ENCODE peak calls at places on chromosomes 3 and 15, in five cellular contexts. Q, W, Z, S and V are unnamed samples.

GRCh38 chr15:22229971-22230815 is 149.9 kb downstream of the OR4M2 start:
- DNase-seq in Q (no peak), W (no peak), Z (no peak), S (no peak), V (no peak)

GRCh38 chr3:16056210-16056607 is 118.3 kb upstream of the GALNT15 start:
- DNase-seq in Q (peak; percentile 42), W (no peak), Z (no peak), S (no peak), V (no peak)

GRCh38 chr3:61809879-61810278 is 248.5 kb downstream of the PTPRG start:
- DNase-seq in Q (no peak), W (no peak), Z (no peak), S (no peak), V (no peak)

GRCh38 chr3:44001072-44001471 is 240.6 kb upstream of the TOPAZ1 start:
- DNase-seq in Q (no peak), W (no peak), Z (no peak), S (no peak), V (no peak)

GRCh38 chr3:42612928-42613327 is 12.4 kb downstream of the NKTR start:
- DNase-seq in Q (no peak), W (no peak), Z (no peak), S (no peak), V (no peak)

GRCh38 chr3:25938566-25939325 is 148.9 kb downstream of the OXSM start:
- DNase-seq in Q (no peak), W (no peak), Z (no peak), S (no peak), V (no peak)

GRCh38 chr3:105456017-105456416 is 89.3 kb downstream of the ALCAM start:
- DNase-seq in Q (no peak), W (no peak), Z (no peak), S (no peak), V (no peak)

GRCh38 chr15:56866798-56867197 is 51.6 kb upstream of the TCF12 start:
- DNase-seq in Q (peak; percentile 24), W (no peak), Z (peak; percentile 26), S (no peak), V (no peak)

GRCh38 chr15:81092559-81092902 is 41.5 kb upstream of the CFAP161 start:
- DNase-seq in Q (no peak), W (no peak), Z (no peak), S (no peak), V (no peak)

GRCh38 chr15:59174846-59175831 is 31.5 kb upstream of the LDHAL6B start:
- DNase-seq in Q (peak; percentile 92), W (peak; percentile 17), Z (peak; percentile 87), S (peak; percentile 45), V (peak; percentile 73)

GRCh38 chr15:98983333-98983732 is 24.3 kb downstream of the PGPEP1L start:
- DNase-seq in Q (peak; percentile 77), W (no peak), Z (peak; percentile 84), S (no peak), V (no peak)

GRCh38 chr3:189148090-189148507 is 23.7 kb upstream of the TPRG1 start:
- DNase-seq in Q (peak; percentile 69), W (peak; percentile 9), Z (peak; percentile 67), S (peak; percentile 56), V (peak; percentile 74)

GRCh38 chr3:42442640-42443039 is 32.2 kb upstream of the LYZL4 start:
- DNase-seq in Q (no peak), W (no peak), Z (no peak), S (no peak), V (peak; percentile 40)

GRCh38 chr3:170159933-170160332 is 21.6 kb downstream of the PHC3 start:
- DNase-seq in Q (no peak), W (no peak), Z (no peak), S (no peak), V (no peak)

GRCh38 chr3:197753263-197753662 is 3.6 kb downstream of the FYTTD1 start:
- DNase-seq in Q (peak; percentile 35), W (no peak), Z (no peak), S (no peak), V (peak; percentile 7)

GRCh38 chr3:56019490-56019889 is 448.8 kb downstream of the ERC2 start:
- DNase-seq in Q (peak; percentile 12), W (no peak), Z (no peak), S (no peak), V (no peak)

GRCh38 chr3:190810957-190811356 is 51.5 kb downstream of the GMNC start:
- DNase-seq in Q (no peak), W (no peak), Z (no peak), S (no peak), V (no peak)

GRCh38 chr3:51271172-51271571 is 113.9 kb upstream of the MANF start:
- DNase-seq in Q (no peak), W (no peak), Z (no peak), S (no peak), V (no peak)

GRCh38 chr15:52291204-52291603 is 4.4 kb downstream of the MYO5C start:
- DNase-seq in Q (no peak), W (no peak), Z (no peak), S (no peak), V (no peak)

GRCh38 chr15:73746883-73747282 is 6.3 kb downstream of the INSYN1 start:
- DNase-seq in Q (no peak), W (no peak), Z (no peak), S (no peak), V (no peak)

GRCh38 chr15:63970723-63971426 is 75.4 kb downstream of the DAPK2 start:
- DNase-seq in Q (no peak), W (no peak), Z (no peak), S (no peak), V (no peak)

GRCh38 chr15:77676569-77677375 is 44.1 kb upstream of the LINGO1 start:
- DNase-seq in Q (no peak), W (no peak), Z (no peak), S (no peak), V (no peak)

GRCh38 chr3:17982211-17982880 is 239.9 kb upstream of the TBC1D5 start:
- DNase-seq in Q (no peak), W (no peak), Z (no peak), S (no peak), V (no peak)

GRCh38 chr15:36080759-36081158 is 498.7 kb upstream of the CDIN1 start:
- DNase-seq in Q (no peak), W (no peak), Z (no peak), S (no peak), V (no peak)

GRCh38 chr3:129441782-129442181 is 1.8 kb downstream of the IFT122 start:
- DNase-seq in Q (no peak), W (no peak), Z (peak; percentile 50), S (no peak), V (peak; percentile 40)

GRCh38 chr3:190807719-190808375 is 54.6 kb downstream of the GMNC start:
- DNase-seq in Q (no peak), W (no peak), Z (no peak), S (no peak), V (no peak)

GRCh38 chr3:159762238-159762637 is 226.4 kb upstream of the IL12A start:
- DNase-seq in Q (no peak), W (no peak), Z (no peak), S (no peak), V (peak; percentile 72)

GRCh38 chr15:40032125-40032839 is 6.7 kb downstream of the SRP14 start:
- DNase-seq in Q (no peak), W (no peak), Z (no peak), S (no peak), V (no peak)

GRCh38 chr3:120615863-120616599 is 19.9 kb downstream of the NDUFB4 start:
- DNase-seq in Q (peak; percentile 57), W (no peak), Z (peak; percentile 51), S (no peak), V (peak; percentile 65)

GRCh38 chr3:17157713-17158112 is 273.0 kb downstream of the PLCL2 start:
- DNase-seq in Q (no peak), W (no peak), Z (peak; percentile 57), S (no peak), V (no peak)

GRCh38 chr15:65416845-65417416 is 5.8 kb downstream of the IGDCC4 start:
- DNase-seq in Q (peak; percentile 56), W (no peak), Z (peak; percentile 33), S (peak; percentile 67), V (peak; percentile 96)

GRCh38 chr3:125154800-125155269 is 57.7 kb downstream of the SLC12A8 start:
- DNase-seq in Q (no peak), W (no peak), Z (no peak), S (no peak), V (no peak)

GRCh38 chr15:89587955-89588354 is 12.7 kb downstream of the TICRR start:
- DNase-seq in Q (peak; percentile 33), W (no peak), Z (peak; percentile 78), S (no peak), V (peak; percentile 24)

GRCh38 chr15:33722005-33722672 is 246.2 kb upstream of the CHRM5 start:
- DNase-seq in Q (peak; percentile 70), W (no peak), Z (peak; percentile 77), S (no peak), V (no peak)

GRCh38 chr3:50236484-50237132 is 604 bp downstream of the GNAI2 start:
- DNase-seq in Q (no peak), W (no peak), Z (no peak), S (no peak), V (no peak)
- H4K8ac ChIP-seq in Q (no peak overlapping the region), W (peak overlapping the region; percentile 81), Z (no peak overlapping the region), S (no peak overlapping the region), V (no peak overlapping the region)

DNA sequence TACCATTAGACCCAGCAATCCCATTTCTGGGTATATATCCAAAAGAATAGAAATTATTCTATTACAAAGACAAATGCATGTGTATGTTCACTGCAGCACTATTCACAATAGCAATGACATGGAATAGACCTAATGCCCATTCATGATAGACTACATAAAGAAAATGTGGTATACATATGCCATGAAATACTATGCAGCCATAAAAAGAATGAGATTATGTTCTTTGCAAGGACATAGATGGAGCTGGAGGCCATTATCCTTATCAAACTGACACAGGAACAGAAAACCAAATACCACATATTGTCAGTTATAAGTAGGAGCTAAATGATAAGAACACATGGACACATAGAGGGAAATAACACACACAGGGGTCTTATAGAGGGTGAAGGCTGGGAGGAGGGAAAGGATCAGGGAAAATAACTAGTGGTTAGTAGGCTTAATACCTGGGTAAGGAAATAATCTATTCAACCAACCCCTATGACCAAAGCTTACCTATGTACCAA is 366.8 kb downstream of the EDEM1 start:
- DNase-seq in Q (no peak), W (no peak), Z (no peak), S (no peak), V (no peak)
- H4K8ac ChIP-seq in Q (no peak overlapping the region), W (no peak overlapping the region), Z (no peak overlapping the region), S (no peak overlapping the region), V (no peak overlapping the region)

GRCh38 chr3:9903238-9903624 is 583 bp downstream of the IL17RE start:
- DNase-seq in Q (peak; percentile 55), W (no peak), Z (peak; percentile 52), S (no peak), V (no peak)
- H4K8ac ChIP-seq in Q (peak overlapping the region; percentile 95), W (peak overlapping the region; percentile 54), Z (peak overlapping the region; percentile 57), S (no peak overlapping the region), V (no peak overlapping the region)

DNA sequence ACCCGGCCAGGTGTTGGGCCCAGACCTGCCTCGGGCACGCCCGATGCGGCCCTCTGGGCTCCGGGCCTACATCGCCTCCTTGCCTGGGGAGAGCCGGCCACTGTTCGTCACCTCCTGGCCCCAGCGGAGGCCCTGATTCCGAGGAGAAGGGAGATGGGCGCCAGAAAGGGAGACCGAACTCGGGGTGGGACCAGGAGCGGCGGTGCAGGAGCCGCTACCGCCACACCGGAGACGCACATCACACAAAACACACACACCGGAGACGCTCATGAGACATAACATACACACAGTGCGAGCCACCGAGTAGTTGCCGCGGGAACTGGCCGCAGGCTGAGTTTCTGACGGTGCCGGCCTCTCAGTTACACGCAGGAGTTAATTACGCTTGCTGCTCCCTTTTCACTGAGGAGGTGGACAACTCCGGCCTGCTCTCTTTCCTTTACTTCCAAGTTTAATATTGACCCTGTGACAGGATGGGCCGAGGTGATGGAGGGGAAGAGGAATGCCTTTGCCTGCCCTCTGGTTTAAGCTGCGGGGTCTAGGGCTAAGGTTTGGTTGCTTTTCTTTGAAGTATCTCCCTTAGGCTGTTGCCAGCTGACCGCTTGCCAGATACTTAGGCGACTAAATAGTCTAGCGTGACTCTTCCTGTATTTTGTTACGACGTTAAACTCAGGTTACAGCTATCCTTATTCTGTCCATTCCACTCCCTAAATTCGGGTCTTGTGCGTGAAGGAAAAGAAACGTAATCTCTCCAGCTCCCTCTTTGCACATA is 592 bp downstream of the PCNP start:
- DNase-seq in Q (peak; percentile 73), W (no peak), Z (peak; percentile 62), S (peak; percentile 17), V (peak; percentile 71)
- H4K8ac ChIP-seq in Q (peak overlapping the region; percentile 96), W (peak overlapping the region; percentile 99), Z (peak overlapping the region; percentile 74), S (no peak overlapping the region), V (no peak overlapping the region)